ENCODE peak calls at places on chromosomes 2 and 18, in five cellular contexts. A is A673, F is endothelial cell of umbilical vein, I is astrocyte, S is psoas muscle. K is an unnamed sample.

GRCh38 chr2:74815955-74816354 is 18.0 kb upstream of the HK2 start:
- DNase-seq in A (no peak), I (no peak), S (no peak), F (no peak), K (no peak)

GRCh38 chr2:105409717-105410116 is 10.9 kb upstream of the FHL2 start:
- DNase-seq in S (peak), A (no peak), I (peak), F (peak), K (peak)

GRCh38 chr2:233476083-233476410 is 90.5 kb downstream of the USP40 start:
- DNase-seq in S (peak), F (no peak), I (no peak), A (no peak), K (no peak)

GRCh38 chr2:101197814-101198213 is 46.6 kb upstream of the TBC1D8 start:
- DNase-seq in F (no peak), S (no peak), A (no peak), I (no peak), K (no peak)

GRCh38 chr2:128732976-128733431 is 414.3 kb upstream of the HS6ST1 start:
- DNase-seq in A (peak), F (no peak), S (no peak), I (peak), K (peak)

GRCh38 chr2:85852979-85853498 is 35.8 kb downstream of the ST3GAL5 start:
- DNase-seq in A (no peak), F (no peak), S (no peak), I (no peak), K (no peak)

GRCh38 chr18:13612111-13612997 is 114.0 kb downstream of the FAM210A start:
- DNase-seq in S (no peak), I (no peak), A (no peak), F (no peak), K (no peak)

GRCh38 chr2:168401771-168402170 is 54.3 kb upstream of the CERS6 start:
- DNase-seq in A (no peak), S (no peak), F (no peak), I (no peak), K (no peak)

GRCh38 chr2:172429351-172429968 is 2.1 kb downstream of the ITGA6 start:
- DNase-seq in I (no peak), F (no peak), S (no peak), A (no peak), K (no peak)

GRCh38 chr2:238302076-238302475 is 13.7 kb upstream of the PER2 start:
- DNase-seq in A (no peak), S (no peak), I (no peak), F (no peak), K (no peak)

GRCh38 chr2:47043142-47043890 is 111.8 kb downstream of the STPG4 start:
- DNase-seq in A (peak), I (peak), S (peak), F (peak), K (peak)

GRCh38 chr2:120305296-120305695 is 40.6 kb upstream of the INHBB start:
- DNase-seq in I (no peak), S (no peak), F (no peak), A (no peak), K (no peak)

GRCh38 chr2:207182916-207183315 is 17.2 kb upstream of the KLF7 start:
- DNase-seq in F (no peak), S (no peak), I (peak), A (no peak), K (no peak)

GRCh38 chr2:142286618-142287017 is 155.8 kb upstream of the LRP1B start:
- DNase-seq in F (no peak), S (no peak), I (no peak), A (peak), K (no peak)

GRCh38 chr2:99867690-99868089 is 274.7 kb downstream of the AFF3 start:
- DNase-seq in F (peak), S (no peak), A (peak), I (peak), K (no peak)

GRCh38 chr2:45890094-45890646 is 238.7 kb downstream of the PRKCE start:
- DNase-seq in A (no peak), S (no peak), I (no peak), F (no peak), K (no peak)

GRCh38 chr2:2271471-2271941 is 59.6 kb downstream of the MYT1L start:
- DNase-seq in I (peak), S (no peak), F (no peak), A (no peak), K (no peak)

GRCh38 chr18:45107425-45107824 is 426.7 kb downstream of the SETBP1 start:
- DNase-seq in A (no peak), I (peak), F (no peak), S (no peak), K (no peak)

GRCh38 chr18:45104071-45104440 is 423.4 kb downstream of the SETBP1 start:
- DNase-seq in F (no peak), A (no peak), I (no peak), S (no peak), K (no peak)

GRCh38 chr18:45103319-45104070 is 422.8 kb downstream of the SETBP1 start:
- DNase-seq in F (no peak), S (no peak), I (no peak), A (no peak), K (no peak)

GRCh38 chr18:45108754-45109153 is 428.1 kb downstream of the SETBP1 start:
- DNase-seq in F (no peak), S (no peak), A (no peak), I (no peak), K (no peak)

DNA sequence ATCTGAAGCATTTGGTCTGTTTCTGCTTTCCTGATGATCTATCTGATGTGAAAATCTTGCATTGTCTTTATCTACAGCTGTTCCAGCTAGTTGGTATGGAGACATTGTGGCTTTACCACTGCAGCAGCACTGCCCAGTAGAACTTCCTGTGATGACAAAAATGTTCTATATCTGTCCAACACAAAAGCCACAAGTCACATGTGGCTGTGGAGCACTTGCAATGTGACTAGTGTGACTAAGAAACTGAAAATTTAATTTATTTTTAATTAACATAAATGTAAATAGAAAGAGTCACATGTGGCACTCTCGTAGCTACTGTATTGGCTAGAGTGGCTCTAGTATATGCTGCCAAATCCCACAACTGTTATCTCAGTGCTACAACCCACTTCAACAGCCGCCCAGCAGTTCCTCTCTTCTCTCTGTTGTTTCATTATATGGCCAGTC is 425.7 kb downstream of the SETBP1 start:
- DNase-seq in I (peak), F (no peak), S (no peak), A (no peak), K (no peak)
- H3K4me3 ChIP-seq in I (no peak), F (no peak), S (no peak), A (no peak), K (no peak)

DNA sequence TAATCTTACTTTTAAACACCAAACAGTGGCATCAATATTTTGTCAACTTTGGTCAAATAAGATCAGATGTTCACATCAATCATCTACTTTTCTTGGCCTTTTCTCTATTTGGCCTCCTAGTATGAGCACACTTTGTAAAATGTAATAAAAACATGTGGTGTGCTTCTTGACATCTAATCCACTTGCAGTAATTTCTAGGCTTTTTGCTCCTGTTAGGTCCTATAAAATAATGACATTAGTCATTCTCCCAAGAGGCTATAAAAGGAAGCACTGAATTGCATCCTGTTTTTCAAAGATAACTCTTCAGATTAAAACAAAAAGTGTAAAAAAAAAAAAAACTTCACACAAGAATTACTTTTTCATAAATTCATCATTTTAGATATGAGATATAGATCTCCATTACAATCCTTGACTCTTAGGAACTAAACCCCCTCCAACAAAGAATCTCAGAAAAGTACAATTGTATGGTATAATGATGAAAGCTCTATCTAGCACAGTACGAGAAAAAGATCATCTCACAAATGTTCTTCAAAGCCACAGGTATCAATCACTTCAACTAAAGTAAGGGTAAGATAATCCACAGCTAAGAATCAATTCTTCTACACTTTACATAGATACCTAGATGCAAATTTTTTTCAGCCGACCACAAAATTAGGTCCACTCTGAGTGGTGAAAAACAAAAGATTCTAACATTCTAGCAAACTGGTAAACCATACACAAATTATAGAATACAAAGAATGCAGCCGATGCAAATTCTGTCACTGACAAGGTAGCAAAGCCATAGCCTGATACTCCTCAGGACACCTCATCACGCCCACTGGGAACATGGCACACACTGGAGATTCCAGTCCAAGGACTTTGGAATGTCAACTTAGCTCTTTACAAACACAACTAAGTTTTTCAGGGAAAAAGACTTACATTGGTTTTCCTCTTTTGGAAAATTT is 2.7 kb downstream of the BCL2 start:
- DNase-seq in I (no peak), F (no peak), S (no peak), A (peak), K (no peak)
- H3K4me3 ChIP-seq in I (peak), F (no peak), S (peak), A (peak), K (no peak)

DNA sequence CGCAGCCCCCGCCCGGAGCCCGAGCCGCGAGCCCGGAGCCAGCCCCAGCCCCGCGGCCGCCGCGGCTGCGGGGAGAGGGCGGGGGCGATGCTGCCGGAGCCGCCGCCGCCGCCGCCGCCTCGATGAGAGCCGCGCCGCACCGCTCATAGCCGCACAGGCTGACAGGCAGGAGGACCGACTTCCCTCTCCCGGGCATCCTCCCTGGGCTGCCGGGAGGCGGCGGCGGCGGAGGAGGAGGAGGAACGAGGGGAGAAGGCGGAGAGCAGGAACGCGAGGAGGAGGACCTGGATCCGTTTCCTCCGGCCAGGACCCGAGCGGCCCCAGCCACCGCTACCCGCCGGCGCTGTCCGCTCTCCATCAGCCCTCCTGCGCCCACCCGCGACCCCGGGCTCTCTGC is 370 bp downstream of the KLHL29 start:
- DNase-seq in F (peak), S (peak), I (peak), A (peak), K (no peak)
- H3K4me3 ChIP-seq in F (peak), S (peak), I (peak), A (peak), K (peak)

DNA sequence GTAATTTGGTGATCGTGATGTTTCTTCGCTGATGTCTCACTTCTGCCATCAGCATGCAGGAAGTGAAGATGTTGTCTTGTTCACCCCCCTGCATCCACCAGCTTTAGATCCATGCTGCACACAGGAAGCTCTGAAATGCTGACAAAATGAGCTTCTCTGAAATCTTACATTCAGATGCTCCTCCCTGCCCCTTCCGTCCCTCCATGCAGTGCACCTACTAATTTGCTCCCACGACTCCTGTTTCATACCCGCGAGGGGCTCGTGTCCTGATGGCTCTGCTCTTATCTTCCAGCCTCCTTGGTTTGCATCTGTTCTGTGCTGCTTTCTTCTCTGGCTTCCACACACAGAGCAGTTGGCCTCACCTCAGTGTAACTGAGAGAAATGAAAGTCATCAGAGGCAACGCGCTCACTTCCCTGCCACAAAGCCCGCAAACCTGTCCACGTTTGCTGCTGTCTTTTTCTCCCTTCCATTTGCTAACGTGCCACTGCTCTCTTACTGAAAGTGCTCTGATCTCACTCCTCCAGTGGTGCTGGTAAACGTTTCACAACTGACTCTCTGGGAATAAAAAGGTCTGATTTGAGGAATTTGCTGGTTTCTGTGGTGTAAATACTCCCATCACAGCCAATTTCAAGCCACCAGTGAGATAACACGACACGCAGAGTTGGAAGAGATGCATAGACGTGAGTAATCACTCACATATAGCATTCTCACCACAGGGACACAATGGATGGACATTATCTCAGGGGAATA is 41.0 kb upstream of the MGAT4A start:
- DNase-seq in A (no peak), I (peak), F (no peak), S (no peak), K (peak)
- H3K4me3 ChIP-seq in A (no peak), I (no peak), F (no peak), S (peak), K (no peak)

DNA sequence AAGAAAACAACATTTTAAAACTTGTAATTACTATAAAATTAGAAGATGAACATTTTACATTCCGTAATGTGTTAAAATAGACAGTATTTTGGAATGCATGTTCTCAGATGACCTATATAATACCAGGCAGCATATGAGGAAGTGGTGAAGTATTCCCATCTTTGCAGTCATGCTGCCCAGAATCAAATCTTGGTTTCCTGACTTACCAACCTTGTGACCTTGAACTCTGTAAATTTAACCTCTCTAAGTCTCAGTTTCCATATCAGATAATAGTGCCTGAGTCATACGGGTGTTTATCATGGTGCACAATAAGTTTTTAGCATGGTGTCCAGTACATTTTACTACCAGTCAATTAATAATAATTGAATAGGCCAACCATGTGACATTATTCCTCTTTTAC is 7.3 kb upstream of the GALM start:
- DNase-seq in I (no peak), S (no peak), A (no peak), F (no peak), K (no peak)
- H3K4me3 ChIP-seq in I (no peak), S (no peak), A (no peak), F (no peak), K (no peak)

GRCh38 chr2:144505245-144505801 is 14.6 kb downstream of the ZEB2 start:
- DNase-seq in F (no peak), I (peak), A (no peak), S (no peak), K (no peak)

GRCh38 chr2:144508162-144508765 is 11.7 kb downstream of the ZEB2 start:
- DNase-seq in F (no peak), A (no peak), I (no peak), S (no peak), K (no peak)

GRCh38 chr2:144509001-144509545 is 10.8 kb downstream of the ZEB2 start:
- DNase-seq in S (no peak), F (no peak), I (no peak), A (no peak), K (no peak)

GRCh38 chr2:144509548-144510205 is 10.2 kb downstream of the ZEB2 start:
- DNase-seq in S (no peak), F (no peak), A (peak), I (no peak), K (no peak)

GRCh38 chr2:144507441-144508161 is 12.3 kb downstream of the ZEB2 start:
- DNase-seq in F (no peak), S (no peak), I (no peak), A (no peak), K (no peak)
- H3K4me3 ChIP-seq in F (no peak), S (peak), I (no peak), A (peak), K (no peak)

DNA sequence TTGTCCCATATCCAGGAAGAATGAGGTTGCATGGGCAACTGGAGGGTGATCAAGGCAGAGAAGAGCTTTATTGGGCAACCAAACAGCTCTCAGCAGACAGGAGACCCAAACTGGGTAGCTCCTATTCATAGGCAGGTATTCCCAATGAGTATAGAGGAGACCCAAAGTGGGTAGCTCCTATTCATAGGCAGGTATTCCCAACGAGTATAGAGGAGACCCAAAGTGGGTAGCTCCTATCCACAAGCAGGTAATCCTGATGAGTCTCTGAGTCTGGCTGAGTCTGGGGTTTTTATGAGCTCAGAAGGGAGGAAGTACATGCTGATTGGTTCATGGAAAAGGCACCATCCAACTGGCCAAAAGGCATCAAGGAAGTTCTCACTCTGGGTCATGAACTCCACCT is 5.3 kb upstream of the GORASP2 start:
- DNase-seq in S (no peak), A (no peak), F (no peak), I (no peak), K (no peak)
- H3K4me3 ChIP-seq in S (no peak), A (no peak), F (no peak), I (no peak), K (no peak)